ENCODE peak calls at places on chromosome 11, in eight cellular contexts. One of them, this sample, is unnamed.

GRCh38 chr11:57903441-57904123 is 120.1 kb upstream of the OR9Q1 start:
- DNase-seq in HCT116: peak
- DNase-seq in testis: no peak
- DNase-seq in lower leg skin: peak
- DNase-seq in stomach: peak
- DNase-seq in uterus: no peak
- DNase-seq in GM12878: no peak
- DNase-seq in tibial nerve: no peak
- DNase-seq in this sample: no peak

GRCh38 chr11:20011294-20011951 is 148.9 kb downstream of the DBX1 start:
- DNase-seq in HCT116: no peak
- DNase-seq in testis: no peak
- DNase-seq in lower leg skin: no peak
- DNase-seq in stomach: no peak
- DNase-seq in uterus: no peak
- DNase-seq in GM12878: no peak
- DNase-seq in tibial nerve: no peak
- DNase-seq in this sample: no peak

GRCh38 chr11:67024410-67024809 is 1.5 kb downstream of the SYT12 start:
- DNase-seq in HCT116: no peak
- DNase-seq in testis: no peak
- DNase-seq in lower leg skin: no peak
- DNase-seq in stomach: no peak
- DNase-seq in uterus: no peak
- DNase-seq in GM12878: no peak
- DNase-seq in tibial nerve: no peak
- DNase-seq in this sample: no peak

GRCh38 chr11:107702723-107703122 is 9.1 kb downstream of the SLN start:
- DNase-seq in HCT116: no peak
- DNase-seq in testis: no peak
- DNase-seq in lower leg skin: no peak
- DNase-seq in stomach: no peak
- DNase-seq in uterus: no peak
- DNase-seq in GM12878: no peak
- DNase-seq in tibial nerve: no peak
- DNase-seq in this sample: no peak

GRCh38 chr11:95544095-95544795 is 245.3 kb downstream of the FAM76B start:
- DNase-seq in HCT116: no peak
- DNase-seq in testis: no peak
- DNase-seq in lower leg skin: no peak
- DNase-seq in stomach: no peak
- DNase-seq in uterus: no peak
- DNase-seq in GM12878: no peak
- DNase-seq in tibial nerve: no peak
- DNase-seq in this sample: no peak

GRCh38 chr11:116504541-116505149 is 268.1 kb downstream of the BUD13 start:
- DNase-seq in HCT116: no peak
- DNase-seq in testis: no peak
- DNase-seq in lower leg skin: no peak
- DNase-seq in stomach: no peak
- DNase-seq in uterus: no peak
- DNase-seq in GM12878: no peak
- DNase-seq in tibial nerve: no peak
- DNase-seq in this sample: no peak

GRCh38 chr11:125433454-125434121 is 62.5 kb downstream of the FEZ1 start:
- DNase-seq in HCT116: peak
- DNase-seq in testis: peak
- DNase-seq in lower leg skin: peak
- DNase-seq in stomach: peak
- DNase-seq in uterus: peak
- DNase-seq in GM12878: no peak
- DNase-seq in tibial nerve: no peak
- DNase-seq in this sample: no peak

GRCh38 chr11:4025248-4025956 is 69.2 kb upstream of the RRM1 start:
- DNase-seq in HCT116: no peak
- DNase-seq in testis: no peak
- DNase-seq in lower leg skin: no peak
- DNase-seq in stomach: no peak
- DNase-seq in uterus: no peak
- DNase-seq in GM12878: no peak
- DNase-seq in tibial nerve: no peak
- DNase-seq in this sample: no peak

GRCh38 chr11:19795082-19795481 is 82.4 kb downstream of the NAV2 start:
- DNase-seq in HCT116: no peak
- DNase-seq in testis: no peak
- DNase-seq in lower leg skin: no peak
- DNase-seq in stomach: no peak
- DNase-seq in uterus: no peak
- DNase-seq in GM12878: no peak
- DNase-seq in tibial nerve: no peak
- DNase-seq in this sample: no peak

GRCh38 chr11:23233075-23233474 is 372.8 kb upstream of the CCDC179 start:
- DNase-seq in HCT116: no peak
- DNase-seq in testis: no peak
- DNase-seq in lower leg skin: no peak
- DNase-seq in stomach: no peak
- DNase-seq in uterus: no peak
- DNase-seq in GM12878: no peak
- DNase-seq in tibial nerve: no peak
- DNase-seq in this sample: no peak

GRCh38 chr11:43376594-43376993 is 17.9 kb downstream of the TTC17 start:
- DNase-seq in HCT116: no peak
- DNase-seq in testis: no peak
- DNase-seq in lower leg skin: no peak
- DNase-seq in stomach: no peak
- DNase-seq in uterus: no peak
- DNase-seq in GM12878: no peak
- DNase-seq in tibial nerve: no peak
- DNase-seq in this sample: no peak

GRCh38 chr11:130847517-130847916 is 68.8 kb downstream of the SNX19 start:
- DNase-seq in HCT116: peak
- DNase-seq in testis: no peak
- DNase-seq in lower leg skin: no peak
- DNase-seq in stomach: no peak
- DNase-seq in uterus: no peak
- DNase-seq in GM12878: no peak
- DNase-seq in tibial nerve: no peak
- DNase-seq in this sample: no peak

GRCh38 chr11:118790357-118791014 is 478 bp downstream of the DDX6 start:
- DNase-seq in HCT116: no peak
- DNase-seq in testis: peak
- DNase-seq in lower leg skin: peak
- DNase-seq in stomach: peak
- DNase-seq in uterus: peak
- DNase-seq in GM12878: peak
- DNase-seq in tibial nerve: peak
- DNase-seq in this sample: peak

GRCh38 chr11:19101803-19102520 is 15.0 kb upstream of the ZDHHC13 start:
- DNase-seq in HCT116: no peak
- DNase-seq in testis: no peak
- DNase-seq in lower leg skin: no peak
- DNase-seq in stomach: no peak
- DNase-seq in uterus: no peak
- DNase-seq in GM12878: no peak
- DNase-seq in tibial nerve: no peak
- DNase-seq in this sample: peak

GRCh38 chr11:3745161-3745560 is 52.2 kb downstream of the NUP98 start:
- DNase-seq in HCT116: no peak
- DNase-seq in testis: no peak
- DNase-seq in lower leg skin: no peak
- DNase-seq in stomach: no peak
- DNase-seq in uterus: no peak
- DNase-seq in GM12878: no peak
- DNase-seq in tibial nerve: no peak
- DNase-seq in this sample: no peak

GRCh38 chr11:113188433-113188834 is 125.9 kb upstream of the TTC12 start:
- DNase-seq in HCT116: no peak
- DNase-seq in testis: no peak
- DNase-seq in lower leg skin: no peak
- DNase-seq in stomach: no peak
- DNase-seq in uterus: no peak
- DNase-seq in GM12878: peak
- DNase-seq in tibial nerve: no peak
- DNase-seq in this sample: no peak

GRCh38 chr11:122170815-122171475 is 54.9 kb upstream of the BLID start:
- DNase-seq in HCT116: peak
- DNase-seq in testis: no peak
- DNase-seq in lower leg skin: no peak
- DNase-seq in stomach: no peak
- DNase-seq in uterus: no peak
- DNase-seq in GM12878: no peak
- DNase-seq in tibial nerve: no peak
- DNase-seq in this sample: peak

GRCh38 chr11:122168218-122168617 is 52.2 kb upstream of the BLID start:
- DNase-seq in HCT116: no peak
- DNase-seq in testis: no peak
- DNase-seq in lower leg skin: no peak
- DNase-seq in stomach: no peak
- DNase-seq in uterus: no peak
- DNase-seq in GM12878: no peak
- DNase-seq in tibial nerve: no peak
- DNase-seq in this sample: no peak

GRCh38 chr11:122165972-122166371 is 50.0 kb upstream of the BLID start:
- DNase-seq in HCT116: no peak
- DNase-seq in testis: no peak
- DNase-seq in lower leg skin: no peak
- DNase-seq in stomach: no peak
- DNase-seq in uterus: no peak
- DNase-seq in GM12878: no peak
- DNase-seq in tibial nerve: no peak
- DNase-seq in this sample: no peak

GRCh38 chr11:122163420-122163819 is 47.4 kb upstream of the BLID start:
- DNase-seq in HCT116: no peak
- DNase-seq in testis: no peak
- DNase-seq in lower leg skin: no peak
- DNase-seq in stomach: no peak
- DNase-seq in uterus: no peak
- DNase-seq in GM12878: no peak
- DNase-seq in tibial nerve: no peak
- DNase-seq in this sample: no peak

GRCh38 chr11:122167100-122167499 is 51.1 kb upstream of the BLID start:
- DNase-seq in HCT116: peak
- DNase-seq in testis: no peak
- DNase-seq in lower leg skin: no peak
- DNase-seq in stomach: no peak
- DNase-seq in uterus: no peak
- DNase-seq in GM12878: no peak
- DNase-seq in tibial nerve: no peak
- DNase-seq in this sample: no peak
- H3K4me3 ChIP-seq in HCT116: no peak
- H3K4me3 ChIP-seq in testis: no peak
- H3K4me3 ChIP-seq in lower leg skin: no peak
- H3K4me3 ChIP-seq in stomach: no peak
- H3K4me3 ChIP-seq in uterus: no peak
- H3K4me3 ChIP-seq in GM12878: no peak
- H3K4me3 ChIP-seq in tibial nerve: no peak
- H3K4me3 ChIP-seq in this sample: no peak

GRCh38 chr11:65103476-65103875 is 7.5 kb downstream of the VPS51 start:
- DNase-seq in HCT116: no peak
- DNase-seq in testis: no peak
- DNase-seq in lower leg skin: no peak
- DNase-seq in stomach: no peak
- DNase-seq in uterus: no peak
- DNase-seq in GM12878: no peak
- DNase-seq in tibial nerve: no peak
- DNase-seq in this sample: no peak
- TF ChIP-seq POLR2A in HCT116: no peak
- TF ChIP-seq POLR2A in testis: no peak
- TF ChIP-seq POLR2A in lower leg skin: no peak
- TF ChIP-seq POLR2A in stomach: no peak
- TF ChIP-seq POLR2A in uterus: no peak
- TF ChIP-seq POLR2A in GM12878: no peak
- TF ChIP-seq POLR2A in tibial nerve: no peak
- TF ChIP-seq POLR2A in this sample: no peak

DNA sequence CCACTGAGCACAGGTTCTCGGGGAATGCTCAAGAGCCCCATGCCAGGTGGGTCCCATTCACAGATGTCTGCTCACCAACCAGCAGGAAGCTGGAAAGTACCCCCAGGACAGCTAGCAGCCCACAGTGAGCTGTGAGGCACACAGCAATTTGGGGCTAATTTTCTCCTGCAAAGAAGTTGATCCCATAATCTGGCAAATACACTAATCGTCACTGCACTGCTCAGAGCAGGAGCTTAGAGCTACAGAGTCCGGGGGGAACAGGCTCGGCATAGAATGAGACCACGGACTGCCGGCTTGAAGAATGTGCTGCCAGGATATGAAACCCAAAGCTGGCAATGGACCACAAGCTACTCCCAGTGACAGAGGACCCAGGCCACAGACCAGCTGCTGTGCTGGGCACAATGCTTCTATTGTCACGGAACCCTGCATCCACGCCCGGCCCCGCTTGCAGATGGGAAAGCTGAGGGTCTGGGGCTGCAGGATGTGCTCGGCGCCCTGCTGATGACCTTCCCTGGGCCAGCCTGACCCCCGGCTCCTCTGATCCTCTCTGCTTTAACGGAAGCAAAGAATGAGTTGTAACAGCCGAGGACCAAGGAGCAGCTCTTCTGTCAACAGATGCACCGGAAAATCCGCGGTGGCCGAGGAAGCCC is 239.7 kb downstream of the CTTN start:
- DNase-seq in HCT116: no peak
- DNase-seq in testis: no peak
- DNase-seq in lower leg skin: no peak
- DNase-seq in stomach: no peak
- DNase-seq in uterus: no peak
- DNase-seq in GM12878: no peak
- DNase-seq in tibial nerve: no peak
- DNase-seq in this sample: no peak
- H3K4me3 ChIP-seq in HCT116: no peak
- H3K4me3 ChIP-seq in testis: no peak
- H3K4me3 ChIP-seq in lower leg skin: no peak
- H3K4me3 ChIP-seq in stomach: no peak
- H3K4me3 ChIP-seq in uterus: no peak
- H3K4me3 ChIP-seq in GM12878: no peak
- H3K4me3 ChIP-seq in tibial nerve: no peak
- H3K4me3 ChIP-seq in this sample: no peak

GRCh38 chr11:75523811-75524401 is 1.8 kb downstream of the GDPD5 start:
- DNase-seq in HCT116: no peak
- DNase-seq in testis: no peak
- DNase-seq in lower leg skin: no peak
- DNase-seq in stomach: no peak
- DNase-seq in uterus: no peak
- DNase-seq in GM12878: no peak
- DNase-seq in tibial nerve: no peak
- DNase-seq in this sample: no peak

GRCh38 chr11:75526192-75526541 is 426 bp upstream of the GDPD5 start:
- DNase-seq in HCT116: no peak
- DNase-seq in testis: no peak
- DNase-seq in lower leg skin: no peak
- DNase-seq in stomach: no peak
- DNase-seq in uterus: no peak
- DNase-seq in GM12878: no peak
- DNase-seq in tibial nerve: no peak
- DNase-seq in this sample: no peak

GRCh38 chr11:75527130-75527529 is 1.4 kb upstream of the GDPD5 start:
- DNase-seq in HCT116: no peak
- DNase-seq in testis: no peak
- DNase-seq in lower leg skin: no peak
- DNase-seq in stomach: no peak
- DNase-seq in uterus: no peak
- DNase-seq in GM12878: no peak
- DNase-seq in tibial nerve: no peak
- DNase-seq in this sample: no peak

GRCh38 chr11:75524576-75525432 is 937 bp downstream of the GDPD5 start:
- DNase-seq in HCT116: no peak
- DNase-seq in testis: no peak
- DNase-seq in lower leg skin: no peak
- DNase-seq in stomach: peak
- DNase-seq in uterus: no peak
- DNase-seq in GM12878: no peak
- DNase-seq in tibial nerve: no peak
- DNase-seq in this sample: peak

GRCh38 chr11:75525433-75526191 is at the start of gene GDPD5:
- DNase-seq in HCT116: peak
- DNase-seq in testis: peak
- DNase-seq in lower leg skin: peak
- DNase-seq in stomach: peak
- DNase-seq in uterus: peak
- DNase-seq in GM12878: no peak
- DNase-seq in tibial nerve: peak
- DNase-seq in this sample: peak
- TF ChIP-seq POLR2A in HCT116: no peak
- TF ChIP-seq POLR2A in testis: no peak
- TF ChIP-seq POLR2A in lower leg skin: no peak
- TF ChIP-seq POLR2A in stomach: no peak
- TF ChIP-seq POLR2A in uterus: peak
- TF ChIP-seq POLR2A in GM12878: peak
- TF ChIP-seq POLR2A in tibial nerve: peak
- TF ChIP-seq POLR2A in this sample: peak

This sample was measured in upper lobe of left lung.